ENCODE peak calls at places on chromosomes 1 and 21, in four cellular contexts. One of them, this sample, is unnamed.
A peak's percentile ranks its signal among the peaks of the same experiment; 100 is the strongest.

GRCh38 chr1:11357291-11357690 is 84.3 kb downstream of the UBIAD1 start:
- DNase-seq in GDM1: no peak
- DNase-seq in upper lobe of right lung: no peak
- DNase-seq in mesenchymal stem cell: no peak
- DNase-seq in this sample: no peak

GRCh38 chr21:42635848-42636534 is 17.4 kb upstream of the PDE9A start:
- DNase-seq in GDM1: no peak
- DNase-seq in mesenchymal stem cell: no peak
- DNase-seq in upper lobe of right lung: peak; percentile 17
- DNase-seq in this sample: peak; percentile 49

GRCh38 chr1:13499422-13499821 is 14.4 kb downstream of the LRRC38 start:
- DNase-seq in mesenchymal stem cell: no peak
- DNase-seq in GDM1: no peak
- DNase-seq in upper lobe of right lung: no peak
- DNase-seq in this sample: no peak

GRCh38 chr21:34582506-34583150 is 32.3 kb downstream of the RCAN1 start:
- DNase-seq in upper lobe of right lung: no peak
- DNase-seq in mesenchymal stem cell: peak; percentile 68
- DNase-seq in GDM1: peak; percentile 15
- DNase-seq in this sample: no peak

GRCh38 chr1:233341117-233341516 is 13.6 kb downstream of the MAP3K21 start:
- DNase-seq in upper lobe of right lung: no peak
- DNase-seq in mesenchymal stem cell: no peak
- DNase-seq in GDM1: no peak
- DNase-seq in this sample: no peak

GRCh38 chr21:31348188-31348587 is 4.1 kb upstream of the TIAM1 start:
- DNase-seq in upper lobe of right lung: no peak
- DNase-seq in GDM1: no peak
- DNase-seq in mesenchymal stem cell: no peak
- DNase-seq in this sample: no peak

GRCh38 chr21:41217656-41218380 is 49.9 kb downstream of the BACE2 start:
- DNase-seq in mesenchymal stem cell: no peak
- DNase-seq in GDM1: no peak
- DNase-seq in upper lobe of right lung: no peak
- DNase-seq in this sample: peak; percentile 61

GRCh38 chr1:167881069-167881468 is 32.9 kb downstream of the ADCY10 start:
- DNase-seq in upper lobe of right lung: no peak
- DNase-seq in GDM1: no peak
- DNase-seq in mesenchymal stem cell: no peak
- DNase-seq in this sample: no peak

GRCh38 chr1:98981917-98982513 is 22.6 kb downstream of the PLPPR5 start:
- DNase-seq in GDM1: no peak
- DNase-seq in mesenchymal stem cell: peak; percentile 31
- DNase-seq in upper lobe of right lung: no peak
- DNase-seq in this sample: no peak

GRCh38 chr1:1122981-1123480 is 7.1 kb upstream of the C1orf159 start:
- DNase-seq in GDM1: no peak
- DNase-seq in mesenchymal stem cell: peak; percentile 15
- DNase-seq in upper lobe of right lung: no peak
- DNase-seq in this sample: no peak

GRCh38 chr1:21338568-21339401 is 48.5 kb upstream of the ECE1 start:
- DNase-seq in upper lobe of right lung: no peak
- DNase-seq in mesenchymal stem cell: peak; percentile 91
- DNase-seq in GDM1: no peak
- DNase-seq in this sample: peak; percentile 85

GRCh38 chr21:42121792-42122191 is 50.7 kb downstream of the UMODL1 start:
- DNase-seq in upper lobe of right lung: no peak
- DNase-seq in mesenchymal stem cell: no peak
- DNase-seq in GDM1: no peak
- DNase-seq in this sample: no peak

GRCh38 chr1:27353166-27353565 is 11.3 kb downstream of the SYTL1 start:
- DNase-seq in upper lobe of right lung: no peak
- DNase-seq in GDM1: no peak
- DNase-seq in mesenchymal stem cell: no peak
- DNase-seq in this sample: no peak

GRCh38 chr1:61397915-61398314 is 315.6 kb downstream of the NFIA start:
- DNase-seq in mesenchymal stem cell: peak; percentile 57
- DNase-seq in GDM1: no peak
- DNase-seq in upper lobe of right lung: no peak
- DNase-seq in this sample: no peak

GRCh38 chr1:55194851-55195250 is 20.3 kb downstream of the USP24 start:
- DNase-seq in mesenchymal stem cell: no peak
- DNase-seq in GDM1: no peak
- DNase-seq in upper lobe of right lung: no peak
- DNase-seq in this sample: no peak

GRCh38 chr1:6820899-6821298 is 35.6 kb downstream of the CAMTA1 start:
- DNase-seq in upper lobe of right lung: no peak
- DNase-seq in mesenchymal stem cell: no peak
- DNase-seq in GDM1: no peak
- DNase-seq in this sample: no peak

GRCh38 chr1:2347907-2348306 is 43.4 kb downstream of the MORN1 start:
- DNase-seq in GDM1: no peak
- DNase-seq in mesenchymal stem cell: no peak
- DNase-seq in upper lobe of right lung: no peak
- DNase-seq in this sample: peak; percentile 53

GRCh38 chr1:222792744-222793143 is 22.1 kb upstream of the DISP1 start:
- DNase-seq in GDM1: no peak
- DNase-seq in upper lobe of right lung: no peak
- DNase-seq in mesenchymal stem cell: peak; percentile 26
- DNase-seq in this sample: no peak

GRCh38 chr21:36889401-36889800 is 77.1 kb downstream of the HLCS start:
- DNase-seq in mesenchymal stem cell: peak; percentile 11
- DNase-seq in upper lobe of right lung: no peak
- DNase-seq in GDM1: no peak
- DNase-seq in this sample: no peak

GRCh38 chr1:88286716-88287115 is 397.4 kb upstream of the PKN2 start:
- DNase-seq in upper lobe of right lung: no peak
- DNase-seq in mesenchymal stem cell: no peak
- DNase-seq in GDM1: no peak
- DNase-seq in this sample: no peak

GRCh38 chr21:29403922-29404538 is 105.3 kb downstream of the BACH1 start:
- DNase-seq in GDM1: no peak
- DNase-seq in mesenchymal stem cell: no peak
- DNase-seq in upper lobe of right lung: peak; percentile 62
- DNase-seq in this sample: no peak

GRCh38 chr21:25836396-25836795 is 101.6 kb downstream of the GABPA start:
- DNase-seq in mesenchymal stem cell: no peak
- DNase-seq in GDM1: no peak
- DNase-seq in upper lobe of right lung: no peak
- DNase-seq in this sample: no peak

GRCh38 chr1:64133036-64133435 is 70.4 kb upstream of the UBE2U start:
- DNase-seq in mesenchymal stem cell: peak; percentile 92
- DNase-seq in upper lobe of right lung: no peak
- DNase-seq in GDM1: no peak
- DNase-seq in this sample: no peak

GRCh38 chr21:42002421-42002958 is 7.7 kb downstream of the ZBTB21 start:
- DNase-seq in upper lobe of right lung: no peak
- DNase-seq in mesenchymal stem cell: peak; percentile 98
- DNase-seq in GDM1: no peak
- DNase-seq in this sample: no peak

GRCh38 chr1:3614755-3615742 is 3.7 kb upstream of the MEGF6 start:
- DNase-seq in GDM1: no peak
- DNase-seq in mesenchymal stem cell: peak; percentile 14
- DNase-seq in upper lobe of right lung: no peak
- DNase-seq in this sample: no peak

GRCh38 chr1:78070758-78071157 is 25.0 kb downstream of the GIPC2 start:
- DNase-seq in mesenchymal stem cell: no peak
- DNase-seq in GDM1: no peak
- DNase-seq in upper lobe of right lung: no peak
- DNase-seq in this sample: no peak

GRCh38 chr1:113652773-113653172 is 106.5 kb downstream of the PHTF1 start:
- DNase-seq in mesenchymal stem cell: no peak
- DNase-seq in upper lobe of right lung: no peak
- DNase-seq in GDM1: no peak
- DNase-seq in this sample: no peak

GRCh38 chr21:45135868-45136267 is 61.5 kb downstream of the ADARB1 start:
- DNase-seq in upper lobe of right lung: no peak
- DNase-seq in mesenchymal stem cell: peak; percentile 73
- DNase-seq in GDM1: no peak
- DNase-seq in this sample: no peak

GRCh38 chr1:200908158-200908868 is 13.6 kb downstream of the INAVA start:
- DNase-seq in upper lobe of right lung: no peak
- DNase-seq in GDM1: no peak
- DNase-seq in mesenchymal stem cell: no peak
- DNase-seq in this sample: no peak